ENCODE peak calls at places on chromosomes 16 and 17, in five cellular contexts. One of them, this sample, is unnamed.

GRCh38 chr16:11076259-11077018 is 132.1 kb downstream of the CLEC16A start:
- DNase-seq in Peyer's patch: no peak
- DNase-seq in heart left ventricle: no peak
- DNase-seq in transverse colon: no peak
- DNase-seq in gastrocnemius medialis: no peak
- DNase-seq in this sample: no peak

GRCh38 chr17:6365187-6365943 is 69.6 kb downstream of the AIPL1 start:
- DNase-seq in heart left ventricle: no peak
- DNase-seq in transverse colon: no peak
- DNase-seq in gastrocnemius medialis: no peak
- DNase-seq in Peyer's patch: no peak
- DNase-seq in this sample: no peak

GRCh38 chr16:86995456-86995855 is 321.7 kb downstream of the C16orf95 start:
- DNase-seq in gastrocnemius medialis: no peak
- DNase-seq in heart left ventricle: no peak
- DNase-seq in transverse colon: no peak
- DNase-seq in Peyer's patch: no peak
- DNase-seq in this sample: no peak

GRCh38 chr17:79075433-79075805 is 795 bp downstream of the ENGASE start:
- DNase-seq in gastrocnemius medialis: no peak
- DNase-seq in transverse colon: no peak
- DNase-seq in heart left ventricle: no peak
- DNase-seq in Peyer's patch: no peak
- DNase-seq in this sample: no peak

GRCh38 chr17:35214631-35215273 is 20.6 kb upstream of the SLC35G3 start:
- DNase-seq in heart left ventricle: no peak
- DNase-seq in transverse colon: no peak
- DNase-seq in gastrocnemius medialis: no peak
- DNase-seq in Peyer's patch: no peak
- DNase-seq in this sample: no peak

GRCh38 chr17:54426287-54426886 is 474.3 kb upstream of the TOM1L1 start:
- DNase-seq in gastrocnemius medialis: no peak
- DNase-seq in heart left ventricle: no peak
- DNase-seq in transverse colon: no peak
- DNase-seq in Peyer's patch: no peak
- DNase-seq in this sample: no peak

GRCh38 chr17:80891096-80892018 is 100.3 kb upstream of the CHMP6 start:
- DNase-seq in transverse colon: peak; percentile 22
- DNase-seq in heart left ventricle: no peak
- DNase-seq in gastrocnemius medialis: peak; percentile 48
- DNase-seq in Peyer's patch: no peak
- DNase-seq in this sample: no peak

GRCh38 chr16:81551141-81551808 is 106.7 kb downstream of the CMIP start:
- DNase-seq in transverse colon: no peak
- DNase-seq in gastrocnemius medialis: no peak
- DNase-seq in heart left ventricle: no peak
- DNase-seq in Peyer's patch: no peak
- DNase-seq in this sample: no peak

GRCh38 chr17:27888945-27889344 is 4.2 kb downstream of the LYRM9 start:
- DNase-seq in gastrocnemius medialis: no peak
- DNase-seq in transverse colon: no peak
- DNase-seq in heart left ventricle: no peak
- DNase-seq in Peyer's patch: no peak
- DNase-seq in this sample: no peak

GRCh38 chr17:46771601-46772012 is 46.9 kb downstream of the WNT3 start:
- DNase-seq in heart left ventricle: peak; percentile 51
- DNase-seq in gastrocnemius medialis: no peak
- DNase-seq in transverse colon: peak; percentile 37
- DNase-seq in Peyer's patch: no peak
- DNase-seq in this sample: no peak

GRCh38 chr17:38442548-38442947 is 14.3 kb downstream of the ARHGAP23 start:
- DNase-seq in transverse colon: no peak
- DNase-seq in heart left ventricle: no peak
- DNase-seq in Peyer's patch: no peak
- DNase-seq in gastrocnemius medialis: no peak
- DNase-seq in this sample: no peak

GRCh38 chr16:50282010-50282538 is 15.7 kb downstream of the ADCY7 start:
- DNase-seq in Peyer's patch: no peak
- DNase-seq in transverse colon: peak; percentile 84
- DNase-seq in gastrocnemius medialis: peak; percentile 64
- DNase-seq in heart left ventricle: peak; percentile 81
- DNase-seq in this sample: no peak

GRCh38 chr16:4375717-4376116 is 4.1 kb downstream of the VASN start:
- DNase-seq in gastrocnemius medialis: no peak
- DNase-seq in transverse colon: no peak
- DNase-seq in heart left ventricle: no peak
- DNase-seq in Peyer's patch: no peak
- DNase-seq in this sample: no peak

GRCh38 chr17:29573871-29574731 is 5.6 kb downstream of the TP53I13 start:
- DNase-seq in Peyer's patch: peak; percentile 44
- DNase-seq in gastrocnemius medialis: peak; percentile 12
- DNase-seq in heart left ventricle: peak; percentile 18
- DNase-seq in transverse colon: peak; percentile 8
- DNase-seq in this sample: no peak

GRCh38 chr17:269616-270514 is 82.7 kb downstream of the RPH3AL start:
- DNase-seq in transverse colon: no peak
- DNase-seq in Peyer's patch: no peak
- DNase-seq in gastrocnemius medialis: no peak
- DNase-seq in heart left ventricle: peak; percentile 12
- DNase-seq in this sample: peak; percentile 25

GRCh38 chr16:50396770-50397525 is 28.2 kb upstream of the BRD7 start:
- DNase-seq in heart left ventricle: no peak
- DNase-seq in Peyer's patch: no peak
- DNase-seq in gastrocnemius medialis: no peak
- DNase-seq in transverse colon: no peak
- DNase-seq in this sample: no peak

GRCh38 chr16:15807603-15808009 is 49.2 kb downstream of the MYH11 start:
- DNase-seq in heart left ventricle: peak; percentile 36
- DNase-seq in gastrocnemius medialis: peak; percentile 19
- DNase-seq in Peyer's patch: no peak
- DNase-seq in transverse colon: peak; percentile 17
- DNase-seq in this sample: no peak

GRCh38 chr16:1564325-1564724 is 30.9 kb downstream of the TMEM204 start:
- DNase-seq in gastrocnemius medialis: no peak
- DNase-seq in Peyer's patch: no peak
- DNase-seq in heart left ventricle: no peak
- DNase-seq in transverse colon: no peak
- DNase-seq in this sample: no peak

GRCh38 chr16:48124266-48124665 is 31.5 kb downstream of the ABCC12 start:
- DNase-seq in heart left ventricle: no peak
- DNase-seq in gastrocnemius medialis: no peak
- DNase-seq in Peyer's patch: no peak
- DNase-seq in transverse colon: no peak
- DNase-seq in this sample: no peak

GRCh38 chr17:36183001-36183810 is 6.8 kb upstream of the TBC1D3B start:
- DNase-seq in gastrocnemius medialis: no peak
- DNase-seq in heart left ventricle: peak; percentile 83
- DNase-seq in Peyer's patch: peak; percentile 89
- DNase-seq in transverse colon: peak; percentile 68
- DNase-seq in this sample: peak; percentile 68

GRCh38 chr17:39094607-39095308 is 56.7 kb downstream of the PLXDC1 start:
- DNase-seq in transverse colon: peak; percentile 22
- DNase-seq in heart left ventricle: no peak
- DNase-seq in gastrocnemius medialis: no peak
- DNase-seq in Peyer's patch: no peak
- DNase-seq in this sample: no peak

GRCh38 chr16:65746941-65747340 is 619.5 kb upstream of the CDH5 start:
- DNase-seq in gastrocnemius medialis: no peak
- DNase-seq in transverse colon: no peak
- DNase-seq in heart left ventricle: no peak
- DNase-seq in Peyer's patch: no peak
- DNase-seq in this sample: no peak

GRCh38 chr16:30655815-30656347 is 2.4 kb upstream of the FBRS start:
- DNase-seq in transverse colon: no peak
- DNase-seq in heart left ventricle: no peak
- DNase-seq in gastrocnemius medialis: no peak
- DNase-seq in Peyer's patch: no peak
- DNase-seq in this sample: no peak

GRCh38 chr16:30077656-30078055 is 1.9 kb downstream of the PPP4C start:
- DNase-seq in gastrocnemius medialis: no peak
- DNase-seq in transverse colon: no peak
- DNase-seq in Peyer's patch: no peak
- DNase-seq in heart left ventricle: no peak
- DNase-seq in this sample: no peak

GRCh38 chr17:57601328-57601727 is 143.8 kb downstream of the CCDC182 start:
- DNase-seq in heart left ventricle: no peak
- DNase-seq in gastrocnemius medialis: no peak
- DNase-seq in transverse colon: no peak
- DNase-seq in Peyer's patch: no peak
- DNase-seq in this sample: no peak

GRCh38 chr16:85652431-85653221 is 36.1 kb downstream of the GINS2 start:
- DNase-seq in transverse colon: peak; percentile 61
- DNase-seq in gastrocnemius medialis: no peak
- DNase-seq in Peyer's patch: no peak
- DNase-seq in heart left ventricle: peak; percentile 62
- DNase-seq in this sample: no peak

GRCh38 chr17:40485851-40486512 is 15.4 kb downstream of the TNS4 start:
- DNase-seq in gastrocnemius medialis: peak; percentile 57
- DNase-seq in heart left ventricle: no peak
- DNase-seq in Peyer's patch: no peak
- DNase-seq in transverse colon: no peak
- DNase-seq in this sample: no peak

GRCh38 chr16:2700786-2701185 is 18.5 kb downstream of the KCTD5 start:
- DNase-seq in gastrocnemius medialis: no peak
- DNase-seq in transverse colon: no peak
- DNase-seq in Peyer's patch: no peak
- DNase-seq in heart left ventricle: no peak
- DNase-seq in this sample: no peak

GRCh38 chr17:68288375-68288774 is 2.6 kb downstream of the SLC16A6 start:
- DNase-seq in gastrocnemius medialis: no peak
- DNase-seq in transverse colon: no peak
- DNase-seq in Peyer's patch: no peak
- DNase-seq in heart left ventricle: no peak
- DNase-seq in this sample: no peak

GRCh38 chr16:17374668-17375255 is 96.0 kb downstream of the XYLT1 start:
- DNase-seq in Peyer's patch: no peak
- DNase-seq in heart left ventricle: no peak
- DNase-seq in gastrocnemius medialis: no peak
- DNase-seq in transverse colon: no peak
- DNase-seq in this sample: no peak

GRCh38 chr17:28597606-28598383 is 1.0 kb downstream of the SPAG5 start:
- DNase-seq in heart left ventricle: no peak
- DNase-seq in Peyer's patch: no peak
- DNase-seq in transverse colon: no peak
- DNase-seq in gastrocnemius medialis: no peak
- DNase-seq in this sample: no peak

GRCh38 chr17:55264640-55265298 is at the start of gene HLF:
- DNase-seq in transverse colon: peak; percentile 81
- DNase-seq in heart left ventricle: peak; percentile 87
- DNase-seq in Peyer's patch: peak; percentile 88
- DNase-seq in gastrocnemius medialis: peak; percentile 72
- DNase-seq in this sample: peak; percentile 73

GRCh38 chr17:82864721-82865240 is 25.0 kb upstream of the ZNF750 start:
- DNase-seq in Peyer's patch: no peak
- DNase-seq in transverse colon: no peak
- DNase-seq in gastrocnemius medialis: no peak
- DNase-seq in heart left ventricle: no peak
- DNase-seq in this sample: no peak
- TF ChIP-seq CTCF in Peyer's patch: no peak
- TF ChIP-seq CTCF in transverse colon: no peak
- TF ChIP-seq CTCF in gastrocnemius medialis: no peak
- TF ChIP-seq CTCF in heart left ventricle: no peak
- TF ChIP-seq CTCF in this sample: no peak

GRCh38 chr17:60600490-60601431 is 768 bp downstream of the PPM1D start:
- DNase-seq in heart left ventricle: peak; percentile 78
- DNase-seq in gastrocnemius medialis: peak; percentile 75
- DNase-seq in Peyer's patch: peak; percentile 70
- DNase-seq in transverse colon: peak; percentile 89
- DNase-seq in this sample: peak; percentile 75
- TF ChIP-seq POLR2A in heart left ventricle: no peak
- TF ChIP-seq POLR2A in gastrocnemius medialis: peak; percentile 22
- TF ChIP-seq POLR2A in Peyer's patch: no peak
- TF ChIP-seq POLR2A in transverse colon: no peak
- TF ChIP-seq POLR2A in this sample: no peak

DNA sequence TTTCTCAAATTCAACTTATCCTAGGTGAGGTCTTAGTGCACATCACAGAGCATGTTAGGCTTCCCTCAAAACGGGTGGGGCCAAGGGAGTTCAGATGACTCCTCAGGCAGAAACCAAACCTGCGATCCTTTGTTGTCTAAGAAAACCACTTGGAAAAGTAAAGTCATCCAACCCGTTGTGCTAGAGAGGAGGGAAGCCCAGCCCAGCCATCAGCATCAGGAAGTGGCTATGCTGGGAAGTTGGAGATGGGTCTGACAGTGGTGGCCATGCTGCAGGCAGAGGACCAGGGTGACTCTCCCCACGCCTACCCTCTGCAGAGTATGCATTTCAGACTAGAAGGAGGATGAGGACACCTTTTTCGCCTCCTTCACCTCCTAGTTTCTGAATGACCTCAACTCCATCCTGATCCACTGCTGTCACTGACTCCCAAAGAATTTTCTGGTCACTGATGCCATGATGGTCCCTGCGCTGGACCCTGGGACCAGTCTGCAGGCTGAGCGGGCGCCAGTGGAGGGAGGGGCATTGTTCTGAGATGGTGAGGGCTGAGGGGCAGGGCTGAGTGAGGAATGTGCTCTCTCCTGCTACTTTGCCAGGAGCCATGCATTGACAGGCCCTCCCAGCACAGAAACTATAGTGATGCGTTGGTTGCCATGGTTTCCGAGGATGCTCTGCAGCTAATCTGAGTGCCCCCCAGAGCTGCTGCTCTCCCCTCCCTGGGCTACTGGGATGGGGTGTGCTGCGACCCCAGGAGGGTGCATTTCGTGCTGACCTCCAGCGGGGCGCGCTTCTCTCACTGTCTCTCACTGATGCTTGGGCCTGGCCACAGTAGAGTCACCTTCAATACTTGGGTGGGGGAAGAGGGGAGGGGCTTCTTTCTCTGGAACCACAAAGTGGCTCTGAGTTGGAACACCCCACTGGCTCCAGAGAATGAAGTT is 20.4 kb downstream of the ALOX12B start:
- DNase-seq in gastrocnemius medialis: no peak
- DNase-seq in heart left ventricle: no peak
- DNase-seq in Peyer's patch: no peak
- DNase-seq in transverse colon: no peak
- DNase-seq in this sample: no peak
- TF ChIP-seq CTCF in gastrocnemius medialis: no peak
- TF ChIP-seq CTCF in heart left ventricle: no peak
- TF ChIP-seq CTCF in Peyer's patch: no peak
- TF ChIP-seq CTCF in transverse colon: no peak
- TF ChIP-seq CTCF in this sample: no peak

GRCh38 chr16:23836078-23836403 is 258 bp downstream of the PRKCB start:
- DNase-seq in Peyer's patch: no peak
- DNase-seq in heart left ventricle: no peak
- DNase-seq in gastrocnemius medialis: no peak
- DNase-seq in transverse colon: no peak
- DNase-seq in this sample: no peak

GRCh38 chr16:23835390-23836077 is at the start of gene PRKCB:
- DNase-seq in Peyer's patch: peak; percentile 91
- DNase-seq in gastrocnemius medialis: peak; percentile 26
- DNase-seq in transverse colon: peak; percentile 89
- DNase-seq in heart left ventricle: peak; percentile 72
- DNase-seq in this sample: no peak

GRCh38 chr16:23838485-23839142 is 2.8 kb downstream of the PRKCB start:
- DNase-seq in Peyer's patch: no peak
- DNase-seq in transverse colon: no peak
- DNase-seq in gastrocnemius medialis: no peak
- DNase-seq in heart left ventricle: no peak
- DNase-seq in this sample: no peak

GRCh38 chr16:23837553-23838308 is 1.9 kb downstream of the PRKCB start:
- DNase-seq in transverse colon: no peak
- DNase-seq in heart left ventricle: no peak
- DNase-seq in gastrocnemius medialis: no peak
- DNase-seq in Peyer's patch: no peak
- DNase-seq in this sample: no peak

GRCh38 chr16:23836404-23837291 is 865 bp downstream of the PRKCB start:
- DNase-seq in Peyer's patch: peak; percentile 57
- DNase-seq in transverse colon: peak; percentile 49
- DNase-seq in heart left ventricle: no peak
- DNase-seq in gastrocnemius medialis: no peak
- DNase-seq in this sample: no peak
- TF ChIP-seq POLR2A in Peyer's patch: no peak
- TF ChIP-seq POLR2A in transverse colon: no peak
- TF ChIP-seq POLR2A in heart left ventricle: no peak
- TF ChIP-seq POLR2A in gastrocnemius medialis: no peak
- TF ChIP-seq POLR2A in this sample: no peak